ENCODE peak calls at places on chromosome 16, in five cellular contexts. One of them, this sample, is unnamed.

GRCh38 chr16:85553436-85554113 is 59.5 kb upstream of the GSE1 start:
- DNase-seq in amniotic stem cell: no peak
- DNase-seq in naive B cell: no peak
- DNase-seq in nephron progenitor cell: peak
- DNase-seq in T1000: no peak
- DNase-seq in this sample: no peak

GRCh38 chr16:14354561-14355351 is 275.3 kb downstream of the PARN start:
- DNase-seq in amniotic stem cell: no peak
- DNase-seq in naive B cell: peak
- DNase-seq in nephron progenitor cell: no peak
- DNase-seq in T1000: no peak
- DNase-seq in this sample: no peak

GRCh38 chr16:70582280-70582978 is 58.8 kb downstream of the SF3B3 start:
- DNase-seq in amniotic stem cell: no peak
- DNase-seq in naive B cell: no peak
- DNase-seq in nephron progenitor cell: no peak
- DNase-seq in T1000: no peak
- DNase-seq in this sample: no peak

GRCh38 chr16:1152123-1152638 is 725 bp upstream of the CACNA1H start:
- DNase-seq in amniotic stem cell: no peak
- DNase-seq in naive B cell: peak
- DNase-seq in nephron progenitor cell: peak
- DNase-seq in T1000: no peak
- DNase-seq in this sample: no peak

GRCh38 chr16:49524578-49525315 is 151.1 kb downstream of the C16orf78 start:
- DNase-seq in amniotic stem cell: no peak
- DNase-seq in naive B cell: no peak
- DNase-seq in nephron progenitor cell: no peak
- DNase-seq in T1000: no peak
- DNase-seq in this sample: no peak

GRCh38 chr16:3190949-3191353 is 2.9 kb downstream of the OR1F1 start:
- DNase-seq in amniotic stem cell: no peak
- DNase-seq in naive B cell: no peak
- DNase-seq in nephron progenitor cell: no peak
- DNase-seq in T1000: no peak
- DNase-seq in this sample: no peak

GRCh38 chr16:85293899-85294642 is 181.8 kb upstream of the CIBAR2 start:
- DNase-seq in amniotic stem cell: no peak
- DNase-seq in naive B cell: no peak
- DNase-seq in nephron progenitor cell: no peak
- DNase-seq in T1000: no peak
- DNase-seq in this sample: no peak

GRCh38 chr16:46801428-46802049 is 29.4 kb downstream of the C16orf87 start:
- DNase-seq in amniotic stem cell: no peak
- DNase-seq in naive B cell: no peak
- DNase-seq in nephron progenitor cell: no peak
- DNase-seq in T1000: no peak
- DNase-seq in this sample: no peak

GRCh38 chr16:27475561-27475960 is 73.6 kb downstream of the IL21R start:
- DNase-seq in amniotic stem cell: peak
- DNase-seq in naive B cell: no peak
- DNase-seq in nephron progenitor cell: no peak
- DNase-seq in T1000: peak
- DNase-seq in this sample: no peak

GRCh38 chr16:66898207-66898606 is 17.9 kb downstream of the PDP2 start:
- DNase-seq in amniotic stem cell: no peak
- DNase-seq in naive B cell: no peak
- DNase-seq in nephron progenitor cell: no peak
- DNase-seq in T1000: no peak
- DNase-seq in this sample: no peak

GRCh38 chr16:55297062-55297909 is 26.7 kb upstream of the IRX6 start:
- DNase-seq in amniotic stem cell: no peak
- DNase-seq in naive B cell: no peak
- DNase-seq in nephron progenitor cell: no peak
- DNase-seq in T1000: no peak
- DNase-seq in this sample: no peak

GRCh38 chr16:14564881-14565687 is 65.0 kb downstream of the PARN start:
- DNase-seq in amniotic stem cell: no peak
- DNase-seq in naive B cell: no peak
- DNase-seq in nephron progenitor cell: no peak
- DNase-seq in T1000: no peak
- DNase-seq in this sample: no peak

GRCh38 chr16:8996891-8997290 is 33.2 kb upstream of the USP7 start:
- DNase-seq in amniotic stem cell: no peak
- DNase-seq in naive B cell: no peak
- DNase-seq in nephron progenitor cell: no peak
- DNase-seq in T1000: no peak
- DNase-seq in this sample: no peak

GRCh38 chr16:51839697-51840462 is 688.8 kb upstream of the SALL1 start:
- DNase-seq in amniotic stem cell: no peak
- DNase-seq in naive B cell: no peak
- DNase-seq in nephron progenitor cell: no peak
- DNase-seq in T1000: peak
- DNase-seq in this sample: no peak

GRCh38 chr16:28985611-28986041 is 774 bp downstream of the LAT start:
- DNase-seq in amniotic stem cell: no peak
- DNase-seq in naive B cell: no peak
- DNase-seq in nephron progenitor cell: no peak
- DNase-seq in T1000: no peak
- DNase-seq in this sample: no peak

GRCh38 chr16:21524068-21524751 is 75.2 kb upstream of the METTL9 start:
- DNase-seq in amniotic stem cell: no peak
- DNase-seq in naive B cell: no peak
- DNase-seq in nephron progenitor cell: no peak
- DNase-seq in T1000: no peak
- DNase-seq in this sample: no peak

GRCh38 chr16:8798174-8798527 is 512 bp downstream of the PMM2 start:
- DNase-seq in amniotic stem cell: no peak
- DNase-seq in naive B cell: no peak
- DNase-seq in nephron progenitor cell: no peak
- DNase-seq in T1000: no peak
- DNase-seq in this sample: no peak

GRCh38 chr16:68480084-68480995 is 32.0 kb upstream of the SMPD3 start:
- DNase-seq in amniotic stem cell: no peak
- DNase-seq in naive B cell: no peak
- DNase-seq in nephron progenitor cell: no peak
- DNase-seq in T1000: no peak
- DNase-seq in this sample: no peak

GRCh38 chr16:67403976-67404555 is 10.8 kb upstream of the TPPP3 start:
- DNase-seq in amniotic stem cell: no peak
- DNase-seq in naive B cell: no peak
- DNase-seq in nephron progenitor cell: no peak
- DNase-seq in T1000: no peak
- DNase-seq in this sample: no peak

GRCh38 chr16:19389246-19389645 is 28.4 kb upstream of the TMC5 start:
- DNase-seq in amniotic stem cell: no peak
- DNase-seq in naive B cell: peak
- DNase-seq in nephron progenitor cell: peak
- DNase-seq in T1000: no peak
- DNase-seq in this sample: peak

GRCh38 chr16:71635632-71636031 is 9.6 kb downstream of the MARVELD3 start:
- DNase-seq in amniotic stem cell: no peak
- DNase-seq in naive B cell: no peak
- DNase-seq in nephron progenitor cell: no peak
- DNase-seq in T1000: no peak
- DNase-seq in this sample: no peak

GRCh38 chr16:84513111-84514065 is 8.9 kb upstream of the MEAK7 start:
- DNase-seq in amniotic stem cell: peak
- DNase-seq in naive B cell: no peak
- DNase-seq in nephron progenitor cell: no peak
- DNase-seq in T1000: no peak
- DNase-seq in this sample: no peak

GRCh38 chr16:13168091-13168572 is 266.7 kb downstream of the SHISA9 start:
- DNase-seq in amniotic stem cell: no peak
- DNase-seq in naive B cell: no peak
- DNase-seq in nephron progenitor cell: no peak
- DNase-seq in T1000: no peak
- DNase-seq in this sample: no peak

GRCh38 chr16:85570735-85571562 is 42.2 kb upstream of the GSE1 start:
- DNase-seq in amniotic stem cell: no peak
- DNase-seq in naive B cell: peak
- DNase-seq in nephron progenitor cell: no peak
- DNase-seq in T1000: no peak
- DNase-seq in this sample: no peak

GRCh38 chr16:81740163-81740562 is 38.9 kb upstream of the PLCG2 start:
- DNase-seq in amniotic stem cell: no peak
- DNase-seq in naive B cell: no peak
- DNase-seq in nephron progenitor cell: no peak
- DNase-seq in T1000: no peak
- DNase-seq in this sample: no peak

GRCh38 chr16:8959921-8960787 is 3.6 kb downstream of the USP7 start:
- DNase-seq in amniotic stem cell: no peak
- DNase-seq in naive B cell: peak
- DNase-seq in nephron progenitor cell: no peak
- DNase-seq in T1000: no peak
- DNase-seq in this sample: no peak

GRCh38 chr16:86252596-86252995 is 257.7 kb upstream of the FOXF1 start:
- DNase-seq in amniotic stem cell: no peak
- DNase-seq in naive B cell: no peak
- DNase-seq in nephron progenitor cell: peak
- DNase-seq in T1000: no peak
- DNase-seq in this sample: no peak